ENCODE peak calls at places on chromosomes 2 and 18, in seven cellular contexts. U is type B pancreatic cell, E is lower lobe of right lung, N is astrocyte of the spinal cord, O is ovary, T is lower leg skin, K is esophagus squamous epithelium. Z is an unnamed sample.

GRCh38 chr18:48990497-48991298 is 39.9 kb upstream of the SMAD7 start:
- DNase-seq in O (no peak), U (no peak), N (peak), E (no peak), K (no peak), T (no peak), Z (peak)

GRCh38 chr2:192151848-192152247 is 42.9 kb downstream of the TMEFF2 start:
- DNase-seq in K (no peak), E (no peak), T (no peak), O (no peak), U (no peak), N (peak), Z (no peak)

GRCh38 chr2:26970244-26970927 is at the start of gene MAPRE3:
- DNase-seq in K (no peak), N (peak), O (peak), U (peak), T (peak), E (peak), Z (peak)

GRCh38 chr2:145845207-145845894 is 1325.4 kb upstream of the ZEB2 start:
- DNase-seq in O (no peak), N (no peak), T (no peak), E (no peak), U (no peak), K (no peak), Z (no peak)

GRCh38 chr18:25144835-25145234 is 207.1 kb downstream of the ZNF521 start:
- DNase-seq in N (peak), T (no peak), O (no peak), E (no peak), U (no peak), K (no peak), Z (no peak)

GRCh38 chr2:235143789-235144188 is 192.0 kb downstream of the SH3BP4 start:
- DNase-seq in K (no peak), O (no peak), E (no peak), T (peak), U (peak), N (no peak), Z (no peak)

GRCh38 chr18:37985126-37985525 is 419.5 kb upstream of the CELF4 start:
- DNase-seq in O (no peak), K (no peak), T (no peak), U (no peak), E (no peak), N (no peak), Z (no peak)

GRCh38 chr2:444937-445884 is 157.3 kb upstream of the ALKAL2 start:
- DNase-seq in E (no peak), O (no peak), U (no peak), T (no peak), K (no peak), N (no peak), Z (no peak)

GRCh38 chr2:88281302-88282217 is 111.4 kb downstream of the THNSL2 start:
- DNase-seq in N (no peak), T (no peak), U (no peak), K (no peak), O (no peak), E (no peak), Z (no peak)

GRCh38 chr2:212979799-212980198 is 171.6 kb downstream of the IKZF2 start:
- DNase-seq in T (no peak), K (no peak), N (no peak), O (no peak), E (no peak), U (no peak), Z (no peak)

GRCh38 chr2:88452151-88452851 is at the start of gene FOXI3:
- DNase-seq in E (no peak), K (no peak), O (no peak), T (no peak), N (no peak), U (no peak), Z (no peak)

GRCh38 chr2:65416945-65417344 is 15.5 kb downstream of the SPRED2 start:
- DNase-seq in K (no peak), E (peak), T (no peak), N (no peak), U (no peak), O (no peak), Z (peak)

GRCh38 chr2:52181080-52181479 is 1149.1 kb upstream of the NRXN1 start:
- DNase-seq in O (no peak), K (no peak), T (no peak), E (no peak), N (no peak), U (no peak), Z (no peak)

GRCh38 chr2:23673830-23674679 is 252.9 kb downstream of the ATAD2B start:
- DNase-seq in T (no peak), N (peak), E (no peak), K (no peak), O (no peak), U (no peak), Z (no peak)

GRCh38 chr18:668263-668662 is 10.8 kb downstream of the TYMS start:
- DNase-seq in T (no peak), K (no peak), U (no peak), N (no peak), O (no peak), E (no peak), Z (no peak)

GRCh38 chr2:84631047-84631446 is 114.7 kb downstream of the DNAH6 start:
- DNase-seq in U (no peak), T (no peak), N (peak), E (no peak), K (no peak), O (no peak), Z (no peak)

GRCh38 chr2:47076586-47077441 is 78.3 kb downstream of the STPG4 start:
- DNase-seq in K (no peak), O (no peak), E (peak), U (no peak), N (peak), T (no peak), Z (peak)

GRCh38 chr2:178761759-178762371 is 45.4 kb downstream of the TTN start:
- DNase-seq in N (peak), E (no peak), T (no peak), K (no peak), U (no peak), O (no peak), Z (peak)

GRCh38 chr2:26455801-26456700 is 21.9 kb downstream of the OTOF start:
- DNase-seq in T (peak), O (peak), U (peak), E (peak), K (no peak), N (no peak), Z (no peak)

GRCh38 chr18:23291456-23292205 is 156.3 kb downstream of the CABLES1 start:
- DNase-seq in N (peak), K (no peak), U (no peak), E (no peak), T (no peak), O (no peak), Z (no peak)

GRCh38 chr2:38751847-38752410 is 768 bp upstream of the SRSF7 start:
- DNase-seq in E (no peak), U (no peak), N (no peak), O (no peak), K (no peak), T (no peak), Z (no peak)

GRCh38 chr2:203869610-203870042 is 2.1 kb downstream of the CTLA4 start:
- DNase-seq in E (no peak), U (no peak), N (no peak), O (no peak), K (no peak), T (no peak), Z (peak)

GRCh38 chr2:46937457-46937856 is 21.9 kb upstream of the MCFD2 start:
- DNase-seq in E (no peak), U (no peak), O (no peak), T (peak), N (no peak), K (no peak), Z (no peak)

GRCh38 chr2:18855027-18855426 is 265.7 kb upstream of the NT5C1B start:
- DNase-seq in K (no peak), N (no peak), O (no peak), T (no peak), U (no peak), E (no peak), Z (no peak)

GRCh38 chr2:57549642-57550102 is 496.9 kb upstream of the VRK2 start:
- DNase-seq in O (no peak), E (no peak), K (no peak), T (no peak), N (no peak), U (no peak), Z (no peak)

GRCh38 chr2:24824966-24825882 is 32.0 kb downstream of the CENPO start:
- DNase-seq in E (no peak), K (no peak), T (peak), O (no peak), U (peak), N (no peak), Z (no peak)
- TF ChIP-seq CTCF in E (peak), K (peak), T (no peak), O (no peak), U (peak), N (peak), Z (peak)

GRCh38 chr2:74457129-74457548 is 1.1 kb upstream of the WBP1 start:
- DNase-seq in O (no peak), K (no peak), U (no peak), E (no peak), N (peak), T (no peak), Z (no peak)

GRCh38 chr2:74458957-74459290 is 686 bp downstream of the WBP1 start:
- DNase-seq in O (no peak), U (no peak), K (no peak), T (no peak), E (no peak), N (no peak), Z (no peak)

GRCh38 chr2:74458132-74458956 is at the start of gene WBP1:
- DNase-seq in O (peak), N (peak), E (peak), K (peak), T (peak), U (peak), Z (peak)

GRCh38 chr2:74457549-74458131 is 598 bp upstream of the WBP1 start:
- DNase-seq in K (peak), E (peak), N (no peak), T (peak), O (peak), U (peak), Z (peak)

GRCh38 chr2:74454654-74455511 is at the start of gene INO80B:
- DNase-seq in U (peak), O (peak), T (peak), K (peak), N (peak), E (peak), Z (peak)
- TF ChIP-seq CTCF in U (peak), O (no peak), T (peak), K (no peak), N (no peak), E (no peak), Z (no peak)

GRCh38 chr2:55418512-55419235 is 982 bp downstream of the CCDC88A start:
- DNase-seq in K (no peak), O (no peak), U (no peak), N (peak), T (no peak), E (no peak), Z (peak)

GRCh38 chr2:55420244-55420713 is 623 bp upstream of the CCDC88A start:
- DNase-seq in E (no peak), U (no peak), T (no peak), O (no peak), K (no peak), N (no peak), Z (no peak)

GRCh38 chr2:55419236-55419513 is 481 bp downstream of the CCDC88A start:
- DNase-seq in U (no peak), T (peak), K (no peak), N (peak), E (no peak), O (no peak), Z (peak)

GRCh38 chr2:55420901-55421300 is 1.2 kb upstream of the CCDC88A start:
- DNase-seq in U (no peak), O (no peak), T (no peak), K (no peak), N (no peak), E (no peak), Z (no peak)

DNA sequence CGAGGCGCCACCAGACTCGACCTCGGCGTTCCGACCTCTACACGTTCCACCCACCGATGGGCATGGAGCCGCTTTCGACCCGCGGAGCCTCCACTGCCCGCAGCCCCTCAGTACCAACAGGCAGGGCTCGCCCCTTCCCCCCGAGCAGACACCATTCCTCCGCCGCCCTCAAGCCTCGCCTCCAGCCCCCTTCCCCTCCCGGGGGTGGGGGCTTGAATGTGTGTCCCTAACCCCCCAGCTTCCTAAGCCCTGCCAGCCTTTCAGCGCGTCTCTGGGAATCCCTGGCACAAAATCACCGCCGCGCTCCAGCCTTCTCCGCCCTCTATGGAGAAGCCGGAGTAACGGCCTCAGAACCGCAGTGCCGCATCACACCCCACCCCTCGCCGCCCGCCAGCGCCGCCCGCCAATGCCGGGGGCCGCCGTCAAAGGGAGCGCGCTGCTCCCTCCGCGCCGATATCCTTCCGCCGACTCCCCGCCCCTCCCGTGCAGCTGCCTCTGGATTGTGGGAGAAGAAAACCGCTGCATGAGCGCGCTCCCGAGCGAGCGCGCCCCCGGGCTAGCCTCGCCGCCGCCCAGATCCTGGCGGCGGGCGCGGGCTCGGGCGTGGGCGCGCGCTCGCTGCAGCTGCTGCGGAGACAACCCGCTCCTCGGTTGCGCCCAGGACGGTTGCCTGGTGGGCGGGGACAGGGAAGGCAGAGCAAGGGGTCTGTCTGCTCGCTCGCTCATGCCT is at the start of gene CCDC88A:
- DNase-seq in K (peak), U (peak), N (peak), T (peak), E (peak), O (peak), Z (peak)
- TF ChIP-seq CTCF in K (peak), U (peak), N (peak), T (peak), E (peak), O (peak), Z (no peak)

DNA sequence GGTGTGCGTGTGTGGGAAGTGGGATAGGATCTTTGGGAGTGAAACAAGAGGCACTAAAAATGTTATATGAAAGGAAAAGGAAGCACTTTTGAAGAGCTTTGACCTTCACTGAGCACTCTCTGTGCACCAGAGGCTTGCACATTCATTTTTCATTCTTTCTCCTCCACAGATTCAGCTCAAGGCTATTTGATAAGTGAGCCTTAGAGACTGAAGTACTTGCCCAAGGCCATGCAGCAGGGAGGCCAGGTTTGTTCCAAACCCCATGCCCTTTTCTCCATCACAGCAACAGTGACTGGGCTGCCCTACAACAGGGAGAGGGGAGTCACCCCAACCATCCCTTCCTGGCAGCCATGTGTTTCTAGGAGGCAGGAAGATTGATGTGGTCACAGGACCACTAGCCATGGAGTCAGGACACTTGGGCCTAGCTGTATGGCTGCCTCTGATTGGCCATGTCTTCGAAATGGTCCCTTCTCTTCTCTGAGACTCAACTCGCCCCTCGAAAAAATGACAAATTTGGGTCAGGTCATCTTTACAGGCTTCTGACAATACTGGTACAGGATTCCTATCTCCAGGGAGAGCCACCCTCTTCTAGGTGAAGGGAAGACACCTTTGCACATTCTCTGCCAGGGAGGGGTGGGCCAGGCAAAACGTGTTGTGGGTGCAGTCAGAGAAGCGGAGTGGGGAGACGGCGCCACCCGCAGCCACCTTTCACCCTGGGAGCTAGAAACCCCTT is 123.5 kb upstream of the MYCN start:
- DNase-seq in U (no peak), K (no peak), E (no peak), N (no peak), T (no peak), O (no peak), Z (no peak)
- TF ChIP-seq CTCF in U (no peak), K (no peak), E (no peak), N (no peak), T (no peak), O (no peak), Z (no peak)

DNA sequence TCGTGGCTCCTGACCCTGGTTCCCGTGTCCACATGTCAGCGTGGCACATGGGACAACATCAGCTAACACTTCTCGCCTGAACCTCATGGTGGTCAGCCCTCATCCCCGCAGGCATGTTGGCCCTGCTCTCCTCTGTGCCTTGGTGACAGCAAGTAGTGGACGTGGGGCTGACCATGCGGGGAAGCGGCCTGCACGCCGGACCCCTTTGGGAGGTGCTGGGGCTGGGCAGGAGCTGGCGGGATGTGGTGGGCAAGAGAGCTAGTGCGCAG is 249.5 kb downstream of the TWIST2 start:
- DNase-seq in T (no peak), O (no peak), U (no peak), N (no peak), E (no peak), K (no peak), Z (no peak)
- TF ChIP-seq CTCF in T (no peak), O (no peak), U (no peak), N (no peak), E (no peak), K (no peak), Z (no peak)

DNA sequence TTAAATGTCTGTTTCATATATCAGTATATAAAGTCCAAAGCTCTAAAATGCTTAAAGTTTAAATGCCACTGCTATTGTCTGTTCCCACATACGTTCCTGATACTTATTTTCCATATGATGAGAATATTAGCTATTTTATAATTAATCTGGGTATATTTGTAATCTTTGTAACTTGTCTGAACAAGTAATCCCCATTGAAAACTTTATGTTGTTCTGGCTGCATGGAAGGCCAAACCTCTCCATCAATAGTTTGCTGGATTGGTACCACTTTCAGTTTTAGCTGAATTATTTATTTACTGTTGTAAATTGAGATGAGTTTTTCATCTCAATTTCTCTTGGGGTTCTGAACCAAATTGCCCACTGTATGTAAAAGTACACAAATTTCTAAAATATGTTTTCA is 1.5 kb downstream of the MBD5 start:
- DNase-seq in N (no peak), K (no peak), O (no peak), E (no peak), T (no peak), U (no peak), Z (no peak)
- TF ChIP-seq CTCF in N (no peak), K (no peak), O (no peak), E (no peak), T (no peak), U (no peak), Z (no peak)

GRCh38 chr2:70248810-70249438 is 496 bp upstream of the TIA1 start:
- DNase-seq in E (no peak), K (peak), U (peak), T (peak), O (peak), N (no peak), Z (peak)

GRCh38 chr2:70243804-70244584 is 4.4 kb downstream of the TIA1 start:
- DNase-seq in E (no peak), O (no peak), U (no peak), T (no peak), K (no peak), N (no peak), Z (no peak)

GRCh38 chr2:70247364-70248144 is 874 bp downstream of the TIA1 start:
- DNase-seq in U (no peak), O (no peak), E (no peak), K (no peak), N (peak), T (no peak), Z (no peak)

GRCh38 chr2:70250434-70250833 is 2.0 kb upstream of the TIA1 start:
- DNase-seq in U (peak), K (no peak), T (peak), E (no peak), O (no peak), N (no peak), Z (no peak)

GRCh38 chr2:70248145-70248809 is at the start of gene TIA1:
- DNase-seq in U (peak), O (peak), T (peak), N (peak), K (peak), E (peak), Z (peak)
- TF ChIP-seq CTCF in U (no peak), O (no peak), T (no peak), N (no peak), K (no peak), E (no peak), Z (no peak)

GRCh38 chr2:177106212-177106611 is 106.4 kb upstream of the HNRNPA3 start:
- DNase-seq in U (no peak), T (no peak), E (no peak), K (no peak), O (no peak), N (no peak), Z (no peak)
- TF ChIP-seq CTCF in U (peak), T (no peak), E (no peak), K (no peak), O (no peak), N (no peak), Z (no peak)

GRCh38 chr18:7758764-7759163 is 191.6 kb downstream of the PTPRM start:
- DNase-seq in U (no peak), N (no peak), E (no peak), O (no peak), T (no peak), K (no peak), Z (no peak)

GRCh38 chr18:7754258-7754657 is 187.1 kb downstream of the PTPRM start:
- DNase-seq in N (no peak), T (no peak), O (no peak), K (no peak), U (no peak), E (no peak), Z (no peak)

GRCh38 chr18:7757175-7757574 is 190.1 kb downstream of the PTPRM start:
- DNase-seq in O (no peak), T (no peak), U (no peak), E (no peak), K (no peak), N (no peak), Z (no peak)

GRCh38 chr18:7754725-7755181 is 187.6 kb downstream of the PTPRM start:
- DNase-seq in N (no peak), U (no peak), E (no peak), T (no peak), O (no peak), K (no peak), Z (peak)

GRCh38 chr18:7755753-7756475 is 188.8 kb downstream of the PTPRM start:
- DNase-seq in O (no peak), U (no peak), N (no peak), E (no peak), T (no peak), K (no peak), Z (peak)
- TF ChIP-seq CTCF in O (no peak), U (peak), N (peak), E (peak), T (no peak), K (no peak), Z (peak)

GRCh38 chr2:165874445-165875039 is 79.0 kb downstream of the TTC21B start:
- DNase-seq in O (no peak), K (no peak), T (no peak), E (no peak), N (peak), U (no peak), Z (no peak)
- TF ChIP-seq CTCF in O (peak), K (peak), T (no peak), E (peak), N (peak), U (peak), Z (peak)